ENCODE peak calls at places on chromosomes 4 and X, in four cellular contexts. T is HepG2, D is K562, Y is HCT116. S is an unnamed sample.

GRCh38 chrX:11954196-11954595 is 184.1 kb upstream of the FRMPD4 start:
- DNase-seq in T (no peak), D (no peak), Y (no peak), S (no peak)

GRCh38 chrX:46330981-46331380 is 214.2 kb downstream of the ZNF674 start:
- DNase-seq in T (no peak), D (no peak), Y (no peak), S (no peak)

GRCh38 chrX:48496660-48497059 is 12.1 kb upstream of the PORCN start:
- DNase-seq in T (no peak), D (peak; percentile 50), Y (no peak), S (no peak)

GRCh38 chrX:118862990-118863389 is 39.4 kb downstream of the ZCCHC12 start:
- DNase-seq in T (no peak), D (no peak), Y (no peak), S (no peak)

GRCh38 chr4:67909910-67910905 is 26.4 kb upstream of the TMPRSS11D start:
- DNase-seq in T (peak; percentile 4), D (peak; percentile 14), Y (no peak), S (no peak)

GRCh38 chrX:20361890-20362262 is 95.2 kb upstream of the RPS6KA3 start:
- DNase-seq in T (peak; percentile 72), D (no peak), Y (no peak), S (peak; percentile 28)

GRCh38 chrX:148069759-148070503 is 88.8 kb downstream of the FMR1NB start:
- DNase-seq in T (no peak), D (no peak), Y (no peak), S (no peak)

GRCh38 chrX:132636080-132636479 is 147.2 kb upstream of the MBNL3 start:
- DNase-seq in T (no peak), D (no peak), Y (no peak), S (no peak)

GRCh38 chrX:72122621-72123275 is 9.0 kb downstream of the RTL5 start:
- DNase-seq in T (no peak), D (no peak), Y (no peak), S (no peak)

GRCh38 chr4:113064244-113064643 is 14.8 kb downstream of the ANK2 start:
- DNase-seq in T (peak; percentile 16), D (no peak), Y (no peak), S (peak; percentile 89)

DNA sequence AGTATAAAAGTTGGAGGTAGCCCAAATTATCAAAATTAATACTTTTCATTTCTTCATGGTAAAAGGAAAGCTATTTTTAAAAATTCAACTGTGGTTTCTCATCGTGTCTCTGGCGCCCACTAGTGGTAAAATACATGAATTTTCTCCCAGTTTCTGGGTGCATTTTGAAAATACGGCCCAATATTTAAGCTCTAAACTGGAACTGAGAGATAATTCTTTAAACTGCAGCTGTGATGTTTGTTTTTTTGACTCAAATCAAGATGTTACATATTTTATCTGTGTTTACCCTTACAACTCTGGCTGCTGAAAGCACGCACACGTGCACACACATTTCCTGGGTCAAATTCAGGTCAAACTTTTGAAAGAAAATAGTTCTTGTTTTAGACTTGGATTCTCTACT is 123.9 kb upstream of the ACSL4 start:
- DNase-seq in T (peak; percentile 28), D (peak; percentile 20), Y (no peak), S (no peak)
- TF ChIP-seq ZNF274 in T (no peak), D (no peak), Y (no peak), S (no peak)

DNA sequence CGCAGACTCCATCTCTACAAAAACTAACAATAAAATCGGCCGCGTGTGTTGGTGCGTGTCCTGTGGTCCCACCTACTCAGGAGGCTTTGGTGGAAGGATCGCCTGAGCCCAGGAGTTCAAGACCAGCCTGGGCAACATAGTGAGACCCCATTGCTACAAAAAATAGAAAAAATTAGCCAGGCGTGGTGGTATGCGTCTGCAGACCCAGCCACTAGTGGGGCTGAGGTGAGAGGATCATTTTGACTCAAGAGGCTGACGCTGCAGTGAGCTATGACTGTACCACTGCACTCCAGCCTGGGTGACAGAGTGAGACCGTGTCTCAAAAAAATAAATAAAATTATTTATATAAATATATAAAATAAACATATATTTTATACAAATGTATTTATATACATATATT is 22.3 kb downstream of the ASMTL start:
- DNase-seq in T (no peak), D (no peak), Y (no peak), S (no peak)
- TF ChIP-seq ZNF274 in T (no peak), D (no peak), Y (no peak), S (no peak)

DNA sequence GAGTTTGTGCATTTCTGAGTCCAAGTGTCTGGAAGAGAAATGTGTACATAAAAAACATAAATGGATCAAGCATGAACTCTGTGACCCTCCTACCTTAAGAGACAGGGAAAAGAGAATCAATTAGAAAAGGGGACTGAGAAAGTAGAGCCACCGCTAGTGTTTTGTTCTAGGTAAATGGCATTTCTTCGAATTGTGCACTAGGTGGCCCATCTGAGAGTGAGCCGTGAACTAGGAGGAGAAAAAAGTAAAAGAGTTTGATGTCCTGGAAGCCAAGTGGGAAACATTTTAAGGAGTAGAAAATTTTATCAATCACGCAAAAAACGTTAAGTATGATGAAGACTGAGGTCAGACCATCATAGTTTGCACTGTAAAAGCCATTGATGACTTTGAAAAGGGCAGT is 55.1 kb downstream of the NAF1 start:
- DNase-seq in T (no peak), D (no peak), Y (no peak), S (no peak)
- TF ChIP-seq ZNF274 in T (no peak), D (no peak), Y (no peak), S (no peak)

GRCh38 chr4:154507170-154507569 is 15.6 kb upstream of the DCHS2 start:
- DNase-seq in T (no peak), D (no peak), Y (no peak), S (no peak)
- TF ChIP-seq ZNF274 in T (no peak), D (no peak), Y (no peak), S (no peak)

DNA sequence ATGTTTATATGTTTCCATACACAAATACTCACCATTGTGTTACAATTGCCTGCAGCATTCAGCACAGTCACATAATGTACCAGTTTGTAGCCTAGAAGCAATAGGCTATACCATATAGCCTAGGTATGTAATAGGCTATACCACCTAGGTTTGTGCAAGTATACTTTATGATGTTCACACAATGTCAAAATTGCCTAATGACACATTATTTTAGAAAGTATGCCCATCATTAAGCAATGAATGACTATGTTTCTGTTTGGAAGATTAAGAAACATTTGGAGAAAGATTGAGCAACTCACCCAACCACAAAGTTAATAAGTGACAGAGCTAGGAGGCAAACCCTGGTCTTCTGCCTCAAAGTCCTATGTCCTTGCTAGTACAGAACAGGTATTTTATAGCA is 96.8 kb upstream of the GRIA3 start:
- DNase-seq in T (peak; percentile 81), D (no peak), Y (no peak), S (no peak)
- TF ChIP-seq ZNF274 in T (no peak), D (no peak), Y (no peak), S (no peak)

GRCh38 chrX:13103111-13103913 is 58.9 kb upstream of the FAM9C start:
- DNase-seq in T (no peak), D (no peak), Y (no peak), S (no peak)

GRCh38 chrX:13099121-13099520 is 54.7 kb upstream of the FAM9C start:
- DNase-seq in T (no peak), D (no peak), Y (no peak), S (no peak)

GRCh38 chrX:13101439-13102139 is 57.2 kb upstream of the FAM9C start:
- DNase-seq in T (no peak), D (peak; percentile 59), Y (peak; percentile 73), S (no peak)

GRCh38 chrX:13103914-13104274 is 59.5 kb upstream of the FAM9C start:
- DNase-seq in T (no peak), D (no peak), Y (no peak), S (no peak)

DNA sequence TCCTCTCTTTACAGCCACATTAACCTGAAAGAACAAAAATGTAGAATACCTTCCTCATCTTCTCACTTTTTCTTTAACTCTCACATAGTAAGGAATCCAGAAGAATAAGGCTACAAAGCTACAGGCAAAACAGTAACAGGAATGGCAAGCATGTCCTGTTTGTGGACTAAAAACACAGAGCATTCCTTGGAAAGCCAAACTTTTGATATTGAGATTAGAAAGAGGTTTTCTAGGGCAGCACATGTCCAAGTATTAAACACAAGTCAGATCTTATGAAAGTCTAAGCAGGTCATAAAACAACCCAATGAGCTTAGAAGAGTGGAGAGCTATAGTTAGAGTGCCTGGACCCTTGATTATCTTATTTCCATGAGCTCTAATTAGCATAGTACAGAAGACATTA is 58.2 kb upstream of the FAM9C start:
- DNase-seq in T (no peak), D (no peak), Y (no peak), S (no peak)
- TF ChIP-seq ZNF274 in T (no peak), D (no peak), Y (no peak), S (no peak)

GRCh38 chr4:186131935-186132334 is 27.4 kb downstream of the FAM149A start:
- DNase-seq in T (no peak), D (no peak), Y (no peak), S (no peak)
- TF ChIP-seq ZNF274 in T (no peak), D (no peak), Y (no peak), S (no peak)

S was measured in NT2/D1.